ENCODE peak calls at places on chromosomes 16 and 17, in nine cellular contexts. One of them, this sample, is unnamed.

GRCh38 chr17:59508999-59509398 is 56.4 kb upstream of the DHX40 start:
- DNase-seq in PC-3: no peak
- DNase-seq in HCT116: no peak
- DNase-seq in SK-N-SH: no peak
- DNase-seq in neural progenitor cell: peak; percentile 12
- DNase-seq in GM23338: peak; percentile 51
- DNase-seq in OCI-LY7: no peak
- DNase-seq in MM.1S: no peak
- DNase-seq in hepatocyte: no peak
- DNase-seq in this sample: no peak

GRCh38 chr16:27149986-27150385 is 53.3 kb upstream of the KDM8 start:
- DNase-seq in HCT116: no peak
- DNase-seq in GM23338: no peak
- DNase-seq in SK-N-SH: no peak
- DNase-seq in PC-3: no peak
- DNase-seq in hepatocyte: no peak
- DNase-seq in neural progenitor cell: no peak
- DNase-seq in MM.1S: peak; percentile 64
- DNase-seq in OCI-LY7: no peak
- DNase-seq in this sample: no peak

GRCh38 chr17:12020595-12021590 is at the start of gene MAP2K4:
- DNase-seq in PC-3: peak; percentile 93
- DNase-seq in hepatocyte: peak; percentile 96
- DNase-seq in neural progenitor cell: peak; percentile 95
- DNase-seq in GM23338: peak; percentile 94
- DNase-seq in HCT116: peak; percentile 61
- DNase-seq in OCI-LY7: peak; percentile 90
- DNase-seq in MM.1S: peak; percentile 88
- DNase-seq in SK-N-SH: peak; percentile 97
- DNase-seq in this sample: peak; percentile 97

GRCh38 chr17:27543464-27543856 is 87.2 kb downstream of the KSR1 start:
- DNase-seq in MM.1S: no peak
- DNase-seq in OCI-LY7: no peak
- DNase-seq in neural progenitor cell: no peak
- DNase-seq in PC-3: no peak
- DNase-seq in HCT116: no peak
- DNase-seq in hepatocyte: no peak
- DNase-seq in GM23338: no peak
- DNase-seq in SK-N-SH: no peak
- DNase-seq in this sample: no peak

GRCh38 chr16:17836868-17837602 is 366.3 kb upstream of the XYLT1 start:
- DNase-seq in MM.1S: no peak
- DNase-seq in OCI-LY7: no peak
- DNase-seq in SK-N-SH: no peak
- DNase-seq in neural progenitor cell: peak; percentile 75
- DNase-seq in GM23338: peak; percentile 95
- DNase-seq in HCT116: peak; percentile 54
- DNase-seq in hepatocyte: peak; percentile 37
- DNase-seq in PC-3: peak; percentile 21
- DNase-seq in this sample: peak; percentile 95

GRCh38 chr16:77212736-77213541 is 13.7 kb downstream of the SYCE1L start:
- DNase-seq in GM23338: peak; percentile 84
- DNase-seq in OCI-LY7: peak; percentile 55
- DNase-seq in SK-N-SH: peak; percentile 89
- DNase-seq in HCT116: no peak
- DNase-seq in neural progenitor cell: peak; percentile 74
- DNase-seq in MM.1S: peak; percentile 19
- DNase-seq in hepatocyte: peak; percentile 84
- DNase-seq in PC-3: peak; percentile 44
- DNase-seq in this sample: peak; percentile 58

GRCh38 chr17:72422505-72423285 is 301.9 kb downstream of the SOX9 start:
- DNase-seq in GM23338: no peak
- DNase-seq in MM.1S: peak; percentile 87
- DNase-seq in hepatocyte: peak; percentile 86
- DNase-seq in PC-3: peak; percentile 99
- DNase-seq in SK-N-SH: peak; percentile 71
- DNase-seq in OCI-LY7: peak; percentile 3
- DNase-seq in neural progenitor cell: no peak
- DNase-seq in HCT116: peak; percentile 95
- DNase-seq in this sample: peak; percentile 93

GRCh38 chr16:66189951-66190350 is 176.5 kb upstream of the CDH5 start:
- DNase-seq in GM23338: no peak
- DNase-seq in HCT116: no peak
- DNase-seq in OCI-LY7: no peak
- DNase-seq in MM.1S: no peak
- DNase-seq in hepatocyte: no peak
- DNase-seq in neural progenitor cell: no peak
- DNase-seq in SK-N-SH: no peak
- DNase-seq in PC-3: peak; percentile 50
- DNase-seq in this sample: peak; percentile 75

GRCh38 chr16:87819983-87820382 is 49.3 kb downstream of the SLC7A5 start:
- DNase-seq in OCI-LY7: no peak
- DNase-seq in MM.1S: no peak
- DNase-seq in HCT116: no peak
- DNase-seq in PC-3: no peak
- DNase-seq in hepatocyte: no peak
- DNase-seq in neural progenitor cell: no peak
- DNase-seq in GM23338: no peak
- DNase-seq in SK-N-SH: no peak
- DNase-seq in this sample: no peak

GRCh38 chr16:86510465-86511261 is at the start of gene FOXF1:
- DNase-seq in HCT116: no peak
- DNase-seq in SK-N-SH: no peak
- DNase-seq in PC-3: no peak
- DNase-seq in MM.1S: no peak
- DNase-seq in neural progenitor cell: peak; percentile 73
- DNase-seq in GM23338: peak; percentile 64
- DNase-seq in hepatocyte: no peak
- DNase-seq in OCI-LY7: no peak
- DNase-seq in this sample: peak; percentile 70

GRCh38 chr16:84985079-84986065 is 26.0 kb downstream of the ZDHHC7 start:
- DNase-seq in HCT116: no peak
- DNase-seq in hepatocyte: no peak
- DNase-seq in MM.1S: no peak
- DNase-seq in SK-N-SH: no peak
- DNase-seq in GM23338: no peak
- DNase-seq in neural progenitor cell: no peak
- DNase-seq in OCI-LY7: no peak
- DNase-seq in PC-3: peak; percentile 54
- DNase-seq in this sample: peak; percentile 84

GRCh38 chr16:1640261-1640956 is 28.2 kb downstream of the CRAMP1 start:
- DNase-seq in GM23338: no peak
- DNase-seq in OCI-LY7: no peak
- DNase-seq in HCT116: no peak
- DNase-seq in SK-N-SH: no peak
- DNase-seq in PC-3: no peak
- DNase-seq in neural progenitor cell: no peak
- DNase-seq in MM.1S: no peak
- DNase-seq in hepatocyte: no peak
- DNase-seq in this sample: no peak

GRCh38 chr16:84391151-84391873 is 23.0 kb downstream of the ATP2C2 start:
- DNase-seq in neural progenitor cell: no peak
- DNase-seq in OCI-LY7: no peak
- DNase-seq in MM.1S: no peak
- DNase-seq in hepatocyte: no peak
- DNase-seq in GM23338: no peak
- DNase-seq in HCT116: no peak
- DNase-seq in SK-N-SH: no peak
- DNase-seq in PC-3: no peak
- DNase-seq in this sample: peak; percentile 40

DNA sequence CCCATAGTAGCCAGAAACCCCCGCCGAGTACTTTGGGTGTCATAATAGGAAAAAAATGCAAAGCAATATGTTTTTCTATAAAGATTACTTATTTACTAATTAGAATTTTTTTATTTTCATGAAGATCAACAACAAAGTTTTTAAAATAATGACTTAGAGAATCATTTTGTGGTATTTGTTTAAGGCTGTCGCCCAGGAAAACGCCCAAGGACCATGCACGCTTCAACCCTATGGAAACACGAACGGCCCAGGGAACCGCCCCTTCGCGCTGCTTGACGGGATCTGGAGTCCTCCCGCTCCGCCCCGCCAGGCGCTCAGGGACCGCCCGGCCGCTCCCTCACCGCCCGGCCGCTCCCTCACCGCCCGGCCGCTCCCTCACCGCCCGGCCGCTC is 408 bp upstream of the KPNA2 start:
- DNase-seq in HCT116: no peak
- DNase-seq in MM.1S: no peak
- DNase-seq in PC-3: no peak
- DNase-seq in GM23338: peak; percentile 99
- DNase-seq in OCI-LY7: peak; percentile 98
- DNase-seq in neural progenitor cell: peak; percentile 98
- DNase-seq in SK-N-SH: no peak
- DNase-seq in hepatocyte: peak; percentile 97
- DNase-seq in this sample: peak; percentile 97
- H3K4me3 ChIP-seq in HCT116: peak overlapping the region; percentile 1
- H3K4me3 ChIP-seq in MM.1S: peak overlapping the region; percentile 27
- H3K4me3 ChIP-seq in PC-3: peak overlapping the region; percentile 45
- H3K4me3 ChIP-seq in GM23338: peak overlapping the region; percentile 21
- H3K4me3 ChIP-seq in OCI-LY7: peak overlapping the region; percentile 42
- H3K4me3 ChIP-seq in neural progenitor cell: peak overlapping the region; percentile 36
- H3K4me3 ChIP-seq in SK-N-SH: peak overlapping the region; percentile 21
- H3K4me3 ChIP-seq in hepatocyte: peak overlapping the region; percentile 8
- H3K4me3 ChIP-seq in this sample: peak overlapping the region; percentile 59

DNA sequence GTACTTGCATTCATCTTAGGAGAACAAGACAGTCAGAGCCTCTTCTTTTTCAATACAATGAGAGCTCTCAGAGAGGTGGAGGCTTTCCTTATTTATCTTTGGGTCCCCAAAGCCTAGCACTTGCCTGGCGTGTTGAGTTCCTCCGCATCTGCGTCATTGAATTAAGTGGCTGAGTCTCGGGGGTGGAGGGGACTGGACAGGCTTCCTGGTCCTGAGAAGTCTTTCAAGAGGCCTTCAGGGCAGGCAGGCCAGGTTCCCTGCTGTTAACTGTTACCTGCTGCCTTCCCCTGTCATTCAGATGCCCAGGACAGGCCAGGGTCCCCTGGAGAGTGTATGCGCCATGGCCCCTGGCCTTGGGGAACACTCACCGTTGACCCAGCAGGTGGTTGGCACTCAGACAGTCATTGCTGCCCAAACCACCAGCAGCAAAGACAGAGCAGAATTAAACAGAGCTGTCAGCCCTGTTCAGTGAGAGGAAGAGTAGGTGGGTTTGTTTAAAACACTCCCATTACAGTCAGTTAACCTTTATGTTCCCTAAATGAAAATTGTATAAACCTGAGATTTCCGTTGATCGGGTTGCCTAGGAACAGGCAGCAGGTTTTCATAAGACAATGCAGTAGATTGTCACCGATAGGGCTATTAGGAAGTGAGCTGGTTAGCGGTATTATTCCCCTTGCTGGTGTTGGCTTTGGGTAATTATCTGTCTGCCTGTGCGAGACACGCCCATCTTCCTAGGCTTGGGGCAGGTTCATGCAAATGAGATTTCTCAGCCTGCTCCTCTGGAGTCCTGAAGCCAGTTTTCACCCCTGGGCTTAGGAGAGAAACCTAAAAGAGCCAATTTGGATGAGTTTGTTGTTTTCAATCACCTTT is 132.7 kb downstream of the CCDC182 start:
- DNase-seq in OCI-LY7: peak; percentile 58
- DNase-seq in SK-N-SH: no peak
- DNase-seq in GM23338: peak; percentile 64
- DNase-seq in MM.1S: no peak
- DNase-seq in HCT116: no peak
- DNase-seq in PC-3: no peak
- DNase-seq in neural progenitor cell: peak; percentile 70
- DNase-seq in hepatocyte: no peak
- DNase-seq in this sample: no peak
- TF ChIP-seq EZH2phosphoT487 in OCI-LY7: no peak
- TF ChIP-seq EZH2phosphoT487 in SK-N-SH: no peak
- TF ChIP-seq EZH2phosphoT487 in GM23338: no peak
- TF ChIP-seq EZH2phosphoT487 in MM.1S: no peak
- TF ChIP-seq EZH2phosphoT487 in HCT116: no peak
- TF ChIP-seq EZH2phosphoT487 in PC-3: no peak
- TF ChIP-seq EZH2phosphoT487 in neural progenitor cell: peak; percentile 30
- TF ChIP-seq EZH2phosphoT487 in hepatocyte: no peak
- TF ChIP-seq EZH2phosphoT487 in this sample: no peak

DNA sequence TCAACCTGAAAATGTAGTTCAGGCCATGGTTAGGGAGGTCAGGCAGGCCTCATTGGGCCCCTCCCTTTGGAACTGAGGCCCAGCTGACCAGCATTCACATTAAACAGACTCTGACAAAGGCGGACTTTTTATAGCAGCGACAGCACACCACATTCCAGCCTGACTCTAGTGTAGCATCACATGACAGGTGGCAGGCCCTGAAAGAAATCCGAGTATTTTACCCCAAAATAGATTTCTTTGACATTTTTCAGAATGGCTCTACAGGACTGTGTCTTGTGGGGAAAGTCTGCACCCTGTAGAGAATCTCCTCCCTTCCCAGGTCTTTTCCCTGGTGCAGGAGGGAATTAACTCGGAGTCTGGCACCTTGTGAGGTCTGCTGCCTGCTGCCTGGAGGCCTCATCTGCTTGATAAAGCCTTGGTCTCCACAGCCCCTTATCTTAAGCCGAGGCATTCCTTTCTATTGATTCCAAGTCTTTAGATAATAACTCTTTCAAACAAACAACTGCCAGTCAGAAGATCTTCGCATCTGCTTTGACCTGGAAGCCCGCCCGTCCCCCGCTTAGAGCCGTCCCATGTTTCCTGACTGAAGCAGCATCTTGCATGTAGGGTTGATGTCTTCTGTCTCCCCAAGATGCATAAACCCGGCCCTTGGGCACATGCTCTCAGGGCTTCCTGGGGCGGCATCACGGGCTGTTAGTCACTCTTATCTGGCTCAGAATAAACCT is 44.0 kb upstream of the CAPN15 start:
- DNase-seq in neural progenitor cell: peak; percentile 86
- DNase-seq in MM.1S: no peak
- DNase-seq in HCT116: no peak
- DNase-seq in hepatocyte: peak; percentile 61
- DNase-seq in SK-N-SH: no peak
- DNase-seq in GM23338: peak; percentile 54
- DNase-seq in PC-3: no peak
- DNase-seq in OCI-LY7: no peak
- DNase-seq in this sample: no peak
- H3K4me3 ChIP-seq in neural progenitor cell: no peak overlapping the region
- H3K4me3 ChIP-seq in MM.1S: no peak overlapping the region
- H3K4me3 ChIP-seq in HCT116: no peak overlapping the region
- H3K4me3 ChIP-seq in hepatocyte: no peak overlapping the region
- H3K4me3 ChIP-seq in SK-N-SH: no peak overlapping the region
- H3K4me3 ChIP-seq in GM23338: no peak overlapping the region
- H3K4me3 ChIP-seq in PC-3: no peak overlapping the region
- H3K4me3 ChIP-seq in OCI-LY7: no peak overlapping the region
- H3K4me3 ChIP-seq in this sample: no peak overlapping the region

DNA sequence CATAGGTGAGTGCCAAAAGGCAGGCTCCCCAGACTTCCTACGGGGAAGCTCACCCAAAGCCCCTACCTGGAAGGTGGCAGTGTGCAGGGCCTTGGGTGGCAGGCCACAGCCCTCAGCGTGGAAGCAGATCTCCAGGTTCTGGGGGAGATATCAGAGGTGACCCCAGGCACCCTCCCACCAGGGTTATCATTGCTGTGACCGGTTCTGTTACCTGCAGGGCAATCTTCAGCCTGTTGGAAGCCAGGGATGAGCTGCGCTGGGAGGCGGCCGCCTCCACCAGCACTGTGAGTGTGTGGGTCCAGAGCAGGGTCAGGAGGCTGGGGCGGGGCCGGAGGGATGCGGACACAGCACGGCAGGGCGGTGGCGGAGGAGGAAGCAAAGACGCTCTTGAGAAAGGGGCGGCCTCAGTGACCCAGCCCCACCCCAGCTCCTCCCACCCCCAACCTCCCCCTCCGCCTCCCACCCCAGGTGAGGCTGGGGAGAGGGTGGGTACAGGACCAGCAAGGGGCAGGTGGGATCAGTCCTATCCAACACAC is 13.1 kb downstream of the UNC13D start:
- DNase-seq in SK-N-SH: no peak
- DNase-seq in MM.1S: no peak
- DNase-seq in hepatocyte: no peak
- DNase-seq in GM23338: peak; percentile 54
- DNase-seq in HCT116: no peak
- DNase-seq in OCI-LY7: no peak
- DNase-seq in neural progenitor cell: no peak
- DNase-seq in PC-3: no peak
- DNase-seq in this sample: no peak
- TF ChIP-seq EZH2phosphoT487 in SK-N-SH: no peak
- TF ChIP-seq EZH2phosphoT487 in MM.1S: no peak
- TF ChIP-seq EZH2phosphoT487 in hepatocyte: no peak
- TF ChIP-seq EZH2phosphoT487 in GM23338: no peak
- TF ChIP-seq EZH2phosphoT487 in HCT116: no peak
- TF ChIP-seq EZH2phosphoT487 in OCI-LY7: no peak
- TF ChIP-seq EZH2phosphoT487 in neural progenitor cell: no peak
- TF ChIP-seq EZH2phosphoT487 in PC-3: no peak
- TF ChIP-seq EZH2phosphoT487 in this sample: no peak